ENCODE peak calls at places on chromosomes 6 and 20, in nine cellular contexts. One of them, this sample, is unnamed.

GRCh38 chr6:169171010-169171409 is 82.6 kb downstream of the THBS2 start:
- DNase-seq in GM20000: no peak
- DNase-seq in left colon: no peak
- DNase-seq in iPS-NIHi11: no peak
- DNase-seq in stimulated activated CD4-positive, alpha-beta T cell treated with anti-CD3 and anti-CD28 coated beads, Interleukin-1b, Interleukin-23, amount 100 ng/mL, for 1 hour: no peak
- DNase-seq in NAMALWA: no peak
- DNase-seq in HTR-8/SVneo: no peak
- DNase-seq in OCI-M1: no peak
- DNase-seq in non-pigmented ciliary epithelial cell: no peak
- DNase-seq in this sample: no peak

GRCh38 chr6:80543598-80544181 is 437.2 kb downstream of the BCKDHB start:
- DNase-seq in NAMALWA: no peak
- DNase-seq in stimulated activated CD4-positive, alpha-beta T cell treated with anti-CD3 and anti-CD28 coated beads, Interleukin-1b, Interleukin-23, amount 100 ng/mL, for 1 hour: no peak
- DNase-seq in OCI-M1: peak
- DNase-seq in iPS-NIHi11: peak
- DNase-seq in HTR-8/SVneo: peak
- DNase-seq in left colon: no peak
- DNase-seq in non-pigmented ciliary epithelial cell: peak
- DNase-seq in GM20000: no peak
- DNase-seq in this sample: no peak

GRCh38 chr20:47397652-47398301 is 41.3 kb upstream of the ZMYND8 start:
- DNase-seq in iPS-NIHi11: no peak
- DNase-seq in stimulated activated CD4-positive, alpha-beta T cell treated with anti-CD3 and anti-CD28 coated beads, Interleukin-1b, Interleukin-23, amount 100 ng/mL, for 1 hour: no peak
- DNase-seq in non-pigmented ciliary epithelial cell: no peak
- DNase-seq in left colon: no peak
- DNase-seq in GM20000: no peak
- DNase-seq in NAMALWA: no peak
- DNase-seq in HTR-8/SVneo: no peak
- DNase-seq in OCI-M1: no peak
- DNase-seq in this sample: no peak

GRCh38 chr20:8305449-8305978 is 173.4 kb downstream of the PLCB1 start:
- DNase-seq in iPS-NIHi11: peak
- DNase-seq in HTR-8/SVneo: no peak
- DNase-seq in non-pigmented ciliary epithelial cell: no peak
- DNase-seq in stimulated activated CD4-positive, alpha-beta T cell treated with anti-CD3 and anti-CD28 coated beads, Interleukin-1b, Interleukin-23, amount 100 ng/mL, for 1 hour: peak
- DNase-seq in NAMALWA: peak
- DNase-seq in GM20000: peak
- DNase-seq in OCI-M1: peak
- DNase-seq in left colon: peak
- DNase-seq in this sample: no peak

GRCh38 chr20:35108921-35109320 is 16.3 kb upstream of the TRPC4AP start:
- DNase-seq in NAMALWA: no peak
- DNase-seq in iPS-NIHi11: no peak
- DNase-seq in stimulated activated CD4-positive, alpha-beta T cell treated with anti-CD3 and anti-CD28 coated beads, Interleukin-1b, Interleukin-23, amount 100 ng/mL, for 1 hour: no peak
- DNase-seq in left colon: no peak
- DNase-seq in OCI-M1: no peak
- DNase-seq in non-pigmented ciliary epithelial cell: no peak
- DNase-seq in GM20000: no peak
- DNase-seq in HTR-8/SVneo: no peak
- DNase-seq in this sample: no peak

GRCh38 chr6:26045939-26046368 is 41.3 kb upstream of the HFE start:
- DNase-seq in GM20000: no peak
- DNase-seq in iPS-NIHi11: no peak
- DNase-seq in stimulated activated CD4-positive, alpha-beta T cell treated with anti-CD3 and anti-CD28 coated beads, Interleukin-1b, Interleukin-23, amount 100 ng/mL, for 1 hour: no peak
- DNase-seq in NAMALWA: peak
- DNase-seq in HTR-8/SVneo: no peak
- DNase-seq in OCI-M1: no peak
- DNase-seq in left colon: no peak
- DNase-seq in non-pigmented ciliary epithelial cell: no peak
- DNase-seq in this sample: no peak

GRCh38 chr6:130680118-130680517 is 147.1 kb upstream of the SMLR1 start:
- DNase-seq in non-pigmented ciliary epithelial cell: no peak
- DNase-seq in HTR-8/SVneo: no peak
- DNase-seq in OCI-M1: no peak
- DNase-seq in NAMALWA: no peak
- DNase-seq in GM20000: no peak
- DNase-seq in stimulated activated CD4-positive, alpha-beta T cell treated with anti-CD3 and anti-CD28 coated beads, Interleukin-1b, Interleukin-23, amount 100 ng/mL, for 1 hour: no peak
- DNase-seq in left colon: no peak
- DNase-seq in iPS-NIHi11: no peak
- DNase-seq in this sample: no peak

GRCh38 chr20:26163890-26164289 is 467.2 kb upstream of the ZNF337 start:
- DNase-seq in iPS-NIHi11: no peak
- DNase-seq in OCI-M1: no peak
- DNase-seq in non-pigmented ciliary epithelial cell: peak
- DNase-seq in stimulated activated CD4-positive, alpha-beta T cell treated with anti-CD3 and anti-CD28 coated beads, Interleukin-1b, Interleukin-23, amount 100 ng/mL, for 1 hour: no peak
- DNase-seq in left colon: no peak
- DNase-seq in NAMALWA: no peak
- DNase-seq in HTR-8/SVneo: peak
- DNase-seq in GM20000: no peak
- DNase-seq in this sample: peak

GRCh38 chr20:55782861-55783260 is 222.5 kb downstream of the CBLN4 start:
- DNase-seq in GM20000: no peak
- DNase-seq in iPS-NIHi11: no peak
- DNase-seq in left colon: no peak
- DNase-seq in HTR-8/SVneo: no peak
- DNase-seq in non-pigmented ciliary epithelial cell: no peak
- DNase-seq in NAMALWA: no peak
- DNase-seq in OCI-M1: peak
- DNase-seq in stimulated activated CD4-positive, alpha-beta T cell treated with anti-CD3 and anti-CD28 coated beads, Interleukin-1b, Interleukin-23, amount 100 ng/mL, for 1 hour: no peak
- DNase-seq in this sample: no peak

GRCh38 chr6:105204768-105205167 is 25.0 kb upstream of the POPDC3 start:
- DNase-seq in NAMALWA: no peak
- DNase-seq in HTR-8/SVneo: no peak
- DNase-seq in OCI-M1: no peak
- DNase-seq in GM20000: no peak
- DNase-seq in stimulated activated CD4-positive, alpha-beta T cell treated with anti-CD3 and anti-CD28 coated beads, Interleukin-1b, Interleukin-23, amount 100 ng/mL, for 1 hour: no peak
- DNase-seq in non-pigmented ciliary epithelial cell: no peak
- DNase-seq in iPS-NIHi11: no peak
- DNase-seq in left colon: no peak
- DNase-seq in this sample: no peak

GRCh38 chr6:36722879-36723278 is 25.3 kb downstream of the RAB44 start:
- DNase-seq in non-pigmented ciliary epithelial cell: no peak
- DNase-seq in stimulated activated CD4-positive, alpha-beta T cell treated with anti-CD3 and anti-CD28 coated beads, Interleukin-1b, Interleukin-23, amount 100 ng/mL, for 1 hour: no peak
- DNase-seq in NAMALWA: no peak
- DNase-seq in left colon: no peak
- DNase-seq in OCI-M1: no peak
- DNase-seq in GM20000: no peak
- DNase-seq in HTR-8/SVneo: no peak
- DNase-seq in iPS-NIHi11: no peak
- DNase-seq in this sample: no peak

GRCh38 chr6:139017227-139017626 is 11.3 kb upstream of the ABRACL start:
- DNase-seq in OCI-M1: no peak
- DNase-seq in HTR-8/SVneo: no peak
- DNase-seq in non-pigmented ciliary epithelial cell: no peak
- DNase-seq in GM20000: no peak
- DNase-seq in left colon: no peak
- DNase-seq in iPS-NIHi11: peak
- DNase-seq in NAMALWA: no peak
- DNase-seq in stimulated activated CD4-positive, alpha-beta T cell treated with anti-CD3 and anti-CD28 coated beads, Interleukin-1b, Interleukin-23, amount 100 ng/mL, for 1 hour: no peak
- DNase-seq in this sample: no peak

GRCh38 chr20:63658749-63659187 is 656 bp downstream of the RTEL1 start:
- DNase-seq in stimulated activated CD4-positive, alpha-beta T cell treated with anti-CD3 and anti-CD28 coated beads, Interleukin-1b, Interleukin-23, amount 100 ng/mL, for 1 hour: no peak
- DNase-seq in OCI-M1: no peak
- DNase-seq in HTR-8/SVneo: no peak
- DNase-seq in GM20000: no peak
- DNase-seq in left colon: no peak
- DNase-seq in NAMALWA: no peak
- DNase-seq in iPS-NIHi11: no peak
- DNase-seq in non-pigmented ciliary epithelial cell: no peak
- DNase-seq in this sample: no peak

GRCh38 chr6:4489538-4489937 is 286.7 kb upstream of the CDYL start:
- DNase-seq in left colon: no peak
- DNase-seq in iPS-NIHi11: no peak
- DNase-seq in OCI-M1: no peak
- DNase-seq in NAMALWA: no peak
- DNase-seq in HTR-8/SVneo: no peak
- DNase-seq in stimulated activated CD4-positive, alpha-beta T cell treated with anti-CD3 and anti-CD28 coated beads, Interleukin-1b, Interleukin-23, amount 100 ng/mL, for 1 hour: no peak
- DNase-seq in non-pigmented ciliary epithelial cell: no peak
- DNase-seq in GM20000: no peak
- DNase-seq in this sample: no peak

GRCh38 chr6:144331610-144332009 is 46.5 kb downstream of the UTRN start:
- DNase-seq in HTR-8/SVneo: no peak
- DNase-seq in NAMALWA: no peak
- DNase-seq in iPS-NIHi11: no peak
- DNase-seq in GM20000: no peak
- DNase-seq in left colon: no peak
- DNase-seq in OCI-M1: no peak
- DNase-seq in non-pigmented ciliary epithelial cell: no peak
- DNase-seq in stimulated activated CD4-positive, alpha-beta T cell treated with anti-CD3 and anti-CD28 coated beads, Interleukin-1b, Interleukin-23, amount 100 ng/mL, for 1 hour: no peak
- DNase-seq in this sample: peak

GRCh38 chr6:2215342-2215741 is 30.1 kb downstream of the GMDS start:
- DNase-seq in iPS-NIHi11: no peak
- DNase-seq in OCI-M1: peak
- DNase-seq in left colon: no peak
- DNase-seq in stimulated activated CD4-positive, alpha-beta T cell treated with anti-CD3 and anti-CD28 coated beads, Interleukin-1b, Interleukin-23, amount 100 ng/mL, for 1 hour: no peak
- DNase-seq in GM20000: no peak
- DNase-seq in non-pigmented ciliary epithelial cell: no peak
- DNase-seq in HTR-8/SVneo: no peak
- DNase-seq in NAMALWA: no peak
- DNase-seq in this sample: no peak

GRCh38 chr6:48775157-48775556 is 664.2 kb upstream of the PTCHD4 start:
- DNase-seq in GM20000: no peak
- DNase-seq in NAMALWA: no peak
- DNase-seq in HTR-8/SVneo: peak
- DNase-seq in stimulated activated CD4-positive, alpha-beta T cell treated with anti-CD3 and anti-CD28 coated beads, Interleukin-1b, Interleukin-23, amount 100 ng/mL, for 1 hour: no peak
- DNase-seq in iPS-NIHi11: no peak
- DNase-seq in OCI-M1: no peak
- DNase-seq in non-pigmented ciliary epithelial cell: no peak
- DNase-seq in left colon: no peak
- DNase-seq in this sample: no peak

GRCh38 chr6:134678436-134678889 is 271.4 kb downstream of the ALDH8A1 start:
- DNase-seq in left colon: peak
- DNase-seq in iPS-NIHi11: peak
- DNase-seq in OCI-M1: no peak
- DNase-seq in NAMALWA: no peak
- DNase-seq in stimulated activated CD4-positive, alpha-beta T cell treated with anti-CD3 and anti-CD28 coated beads, Interleukin-1b, Interleukin-23, amount 100 ng/mL, for 1 hour: no peak
- DNase-seq in HTR-8/SVneo: no peak
- DNase-seq in non-pigmented ciliary epithelial cell: no peak
- DNase-seq in GM20000: no peak
- DNase-seq in this sample: no peak

GRCh38 chr6:1390805-1391511 is 1.6 kb downstream of the FOXF2 start:
- DNase-seq in OCI-M1: no peak
- DNase-seq in non-pigmented ciliary epithelial cell: no peak
- DNase-seq in HTR-8/SVneo: no peak
- DNase-seq in iPS-NIHi11: no peak
- DNase-seq in left colon: no peak
- DNase-seq in NAMALWA: no peak
- DNase-seq in stimulated activated CD4-positive, alpha-beta T cell treated with anti-CD3 and anti-CD28 coated beads, Interleukin-1b, Interleukin-23, amount 100 ng/mL, for 1 hour: no peak
- DNase-seq in GM20000: no peak
- DNase-seq in this sample: no peak

GRCh38 chr20:57810511-57811372 is 100.9 kb upstream of the PMEPA1 start:
- DNase-seq in iPS-NIHi11: no peak
- DNase-seq in non-pigmented ciliary epithelial cell: no peak
- DNase-seq in OCI-M1: no peak
- DNase-seq in GM20000: no peak
- DNase-seq in HTR-8/SVneo: peak
- DNase-seq in stimulated activated CD4-positive, alpha-beta T cell treated with anti-CD3 and anti-CD28 coated beads, Interleukin-1b, Interleukin-23, amount 100 ng/mL, for 1 hour: no peak
- DNase-seq in left colon: no peak
- DNase-seq in NAMALWA: no peak
- DNase-seq in this sample: no peak

GRCh38 chr6:82040405-82041221 is 206.9 kb downstream of the IBTK start:
- DNase-seq in non-pigmented ciliary epithelial cell: no peak
- DNase-seq in stimulated activated CD4-positive, alpha-beta T cell treated with anti-CD3 and anti-CD28 coated beads, Interleukin-1b, Interleukin-23, amount 100 ng/mL, for 1 hour: no peak
- DNase-seq in left colon: no peak
- DNase-seq in HTR-8/SVneo: peak
- DNase-seq in iPS-NIHi11: peak
- DNase-seq in GM20000: peak
- DNase-seq in OCI-M1: peak
- DNase-seq in NAMALWA: peak
- DNase-seq in this sample: no peak

GRCh38 chr6:90062667-90063066 is 168.4 kb downstream of the GJA10 start:
- DNase-seq in HTR-8/SVneo: no peak
- DNase-seq in iPS-NIHi11: no peak
- DNase-seq in non-pigmented ciliary epithelial cell: no peak
- DNase-seq in stimulated activated CD4-positive, alpha-beta T cell treated with anti-CD3 and anti-CD28 coated beads, Interleukin-1b, Interleukin-23, amount 100 ng/mL, for 1 hour: no peak
- DNase-seq in OCI-M1: no peak
- DNase-seq in NAMALWA: no peak
- DNase-seq in GM20000: no peak
- DNase-seq in left colon: no peak
- DNase-seq in this sample: no peak

GRCh38 chr6:139323511-139324445 is 32.0 kb upstream of the TXLNB start:
- DNase-seq in GM20000: peak
- DNase-seq in stimulated activated CD4-positive, alpha-beta T cell treated with anti-CD3 and anti-CD28 coated beads, Interleukin-1b, Interleukin-23, amount 100 ng/mL, for 1 hour: peak
- DNase-seq in non-pigmented ciliary epithelial cell: peak
- DNase-seq in HTR-8/SVneo: peak
- DNase-seq in NAMALWA: peak
- DNase-seq in OCI-M1: peak
- DNase-seq in left colon: peak
- DNase-seq in iPS-NIHi11: peak
- DNase-seq in this sample: no peak

GRCh38 chr6:5190467-5190866 is 70.3 kb downstream of the LYRM4 start:
- DNase-seq in non-pigmented ciliary epithelial cell: peak
- DNase-seq in OCI-M1: no peak
- DNase-seq in GM20000: no peak
- DNase-seq in left colon: no peak
- DNase-seq in stimulated activated CD4-positive, alpha-beta T cell treated with anti-CD3 and anti-CD28 coated beads, Interleukin-1b, Interleukin-23, amount 100 ng/mL, for 1 hour: no peak
- DNase-seq in NAMALWA: no peak
- DNase-seq in iPS-NIHi11: no peak
- DNase-seq in HTR-8/SVneo: peak
- DNase-seq in this sample: peak

GRCh38 chr6:157609117-157609516 is 213.9 kb upstream of the SNX9 start:
- DNase-seq in NAMALWA: no peak
- DNase-seq in OCI-M1: no peak
- DNase-seq in iPS-NIHi11: no peak
- DNase-seq in non-pigmented ciliary epithelial cell: no peak
- DNase-seq in stimulated activated CD4-positive, alpha-beta T cell treated with anti-CD3 and anti-CD28 coated beads, Interleukin-1b, Interleukin-23, amount 100 ng/mL, for 1 hour: no peak
- DNase-seq in left colon: no peak
- DNase-seq in HTR-8/SVneo: no peak
- DNase-seq in GM20000: no peak
- DNase-seq in this sample: no peak

GRCh38 chr6:70413829-70414494 is 654 bp downstream of the FAM135A start:
- DNase-seq in left colon: no peak
- DNase-seq in iPS-NIHi11: no peak
- DNase-seq in GM20000: peak
- DNase-seq in NAMALWA: peak
- DNase-seq in OCI-M1: peak
- DNase-seq in HTR-8/SVneo: peak
- DNase-seq in non-pigmented ciliary epithelial cell: no peak
- DNase-seq in stimulated activated CD4-positive, alpha-beta T cell treated with anti-CD3 and anti-CD28 coated beads, Interleukin-1b, Interleukin-23, amount 100 ng/mL, for 1 hour: no peak
- DNase-seq in this sample: no peak

GRCh38 chr6:49923826-49924225 is 40.1 kb downstream of the DEFB114 start:
- DNase-seq in stimulated activated CD4-positive, alpha-beta T cell treated with anti-CD3 and anti-CD28 coated beads, Interleukin-1b, Interleukin-23, amount 100 ng/mL, for 1 hour: no peak
- DNase-seq in GM20000: no peak
- DNase-seq in HTR-8/SVneo: no peak
- DNase-seq in iPS-NIHi11: peak
- DNase-seq in non-pigmented ciliary epithelial cell: no peak
- DNase-seq in NAMALWA: peak
- DNase-seq in OCI-M1: peak
- DNase-seq in left colon: no peak
- DNase-seq in this sample: no peak

GRCh38 chr20:45826381-45827019 is 612 bp downstream of the TNNC2 start:
- DNase-seq in GM20000: no peak
- DNase-seq in NAMALWA: no peak
- DNase-seq in non-pigmented ciliary epithelial cell: no peak
- DNase-seq in stimulated activated CD4-positive, alpha-beta T cell treated with anti-CD3 and anti-CD28 coated beads, Interleukin-1b, Interleukin-23, amount 100 ng/mL, for 1 hour: no peak
- DNase-seq in HTR-8/SVneo: no peak
- DNase-seq in OCI-M1: no peak
- DNase-seq in left colon: no peak
- DNase-seq in iPS-NIHi11: no peak
- DNase-seq in this sample: no peak

GRCh38 chr6:90940812-90941481 is 354.1 kb upstream of the MAP3K7 start:
- DNase-seq in GM20000: peak
- DNase-seq in stimulated activated CD4-positive, alpha-beta T cell treated with anti-CD3 and anti-CD28 coated beads, Interleukin-1b, Interleukin-23, amount 100 ng/mL, for 1 hour: no peak
- DNase-seq in OCI-M1: peak
- DNase-seq in left colon: no peak
- DNase-seq in HTR-8/SVneo: no peak
- DNase-seq in non-pigmented ciliary epithelial cell: peak
- DNase-seq in NAMALWA: peak
- DNase-seq in iPS-NIHi11: peak
- DNase-seq in this sample: peak

GRCh38 chr20:40197744-40198143 is 491.3 kb downstream of the MAFB start:
- DNase-seq in stimulated activated CD4-positive, alpha-beta T cell treated with anti-CD3 and anti-CD28 coated beads, Interleukin-1b, Interleukin-23, amount 100 ng/mL, for 1 hour: no peak
- DNase-seq in GM20000: no peak
- DNase-seq in NAMALWA: no peak
- DNase-seq in OCI-M1: peak
- DNase-seq in left colon: no peak
- DNase-seq in iPS-NIHi11: no peak
- DNase-seq in non-pigmented ciliary epithelial cell: no peak
- DNase-seq in HTR-8/SVneo: no peak
- DNase-seq in this sample: peak

GRCh38 chr6:100343678-100344077 is 121.0 kb downstream of the SIM1 start:
- DNase-seq in iPS-NIHi11: no peak
- DNase-seq in HTR-8/SVneo: no peak
- DNase-seq in OCI-M1: peak
- DNase-seq in non-pigmented ciliary epithelial cell: no peak
- DNase-seq in stimulated activated CD4-positive, alpha-beta T cell treated with anti-CD3 and anti-CD28 coated beads, Interleukin-1b, Interleukin-23, amount 100 ng/mL, for 1 hour: no peak
- DNase-seq in GM20000: no peak
- DNase-seq in NAMALWA: no peak
- DNase-seq in left colon: no peak
- DNase-seq in this sample: no peak